ENCODE peak calls at places on chromosomes 7 and 10, in eight cellular contexts. Z, X, D, B, U, R, Q and G are unnamed samples.

GRCh38 chr7:114663502-114663901 is 248.9 kb downstream of the FOXP2 start:
- DNase-seq in Q (peak), R (no peak), Z (no peak), X (no peak), B (peak), D (peak), U (peak), G (no peak)

GRCh38 chr7:132836746-132837145 is 245.1 kb downstream of the CHCHD3 start:
- DNase-seq in Z (peak), R (no peak), U (peak), B (peak), Q (no peak), D (no peak), X (no peak), G (no peak)

GRCh38 chr7:95104739-95105138 is 197.3 kb downstream of the PPP1R9A start:
- DNase-seq in X (no peak), Z (no peak), B (no peak), D (no peak), U (no peak), Q (no peak), R (peak), G (no peak)

GRCh38 chr7:26567263-26567662 is 275.6 kb downstream of the SNX10 start:
- DNase-seq in U (no peak), B (no peak), Q (no peak), Z (no peak), R (no peak), X (no peak), D (no peak), G (no peak)

GRCh38 chr7:106064836-106065559 is 47.1 kb downstream of the SYPL1 start:
- DNase-seq in Z (peak), Q (no peak), X (peak), R (peak), U (peak), D (no peak), B (peak), G (peak)

GRCh38 chr10:70664702-70665195 is 7.6 kb upstream of the ADAMTS14 start:
- DNase-seq in U (peak), Z (peak), X (peak), D (no peak), Q (no peak), R (no peak), B (peak), G (peak)

GRCh38 chr7:73893342-73894101 is 32.6 kb downstream of the TMEM270 start:
- DNase-seq in R (no peak), D (no peak), Q (no peak), U (peak), Z (peak), X (no peak), B (peak), G (peak)

GRCh38 chr10:51235865-51236264 is 161.6 kb downstream of the PRKG1 start:
- DNase-seq in Q (no peak), R (no peak), U (no peak), X (no peak), Z (no peak), D (no peak), B (no peak), G (no peak)

GRCh38 chr10:77776487-77776886 is 138.9 kb upstream of the KCNMA1 start:
- DNase-seq in D (no peak), Z (no peak), B (no peak), U (no peak), Q (no peak), R (no peak), X (no peak), G (no peak)

GRCh38 chr10:3749597-3750351 is 35.2 kb downstream of the KLF6 start:
- DNase-seq in R (peak), U (peak), X (no peak), Z (peak), B (peak), D (no peak), Q (no peak), G (peak)

GRCh38 chr10:121112618-121113384 is 261.6 kb downstream of the WDR11 start:
- DNase-seq in R (no peak), X (no peak), D (no peak), U (no peak), Z (no peak), B (no peak), Q (no peak), G (no peak)

GRCh38 chr10:16779375-16779774 is 37.8 kb downstream of the RSU1 start:
- DNase-seq in D (peak), B (no peak), Q (no peak), X (no peak), Z (no peak), U (no peak), R (no peak), G (no peak)

GRCh38 chr10:15344876-15345285 is 26.2 kb downstream of the FAM171A1 start:
- DNase-seq in U (peak), R (no peak), X (no peak), B (peak), Q (no peak), Z (peak), D (peak), G (no peak)

GRCh38 chr7:42263971-42264370 is 27.0 kb upstream of the GLI3 start:
- DNase-seq in B (no peak), U (no peak), Q (no peak), D (no peak), X (no peak), R (peak), Z (no peak), G (no peak)

GRCh38 chr7:73518470-73518869 is 3.6 kb downstream of the BAZ1B start:
- DNase-seq in Z (no peak), D (no peak), X (no peak), R (no peak), U (no peak), B (no peak), Q (no peak), G (peak)

GRCh38 chr7:140349172-140349771 is 49.1 kb downstream of the SLC37A3 start:
- DNase-seq in D (peak), Q (no peak), B (peak), U (peak), Z (no peak), R (no peak), X (no peak), G (no peak)

GRCh38 chr10:22436893-22437619 is 91.8 kb downstream of the SPAG6 start:
- DNase-seq in U (peak), Q (peak), R (peak), X (peak), D (peak), Z (peak), B (peak), G (peak)

GRCh38 chr7:30710669-30711068 is 28.4 kb upstream of the CRHR2 start:
- DNase-seq in X (no peak), B (no peak), Z (no peak), D (no peak), U (no peak), R (no peak), Q (no peak), G (peak)

GRCh38 chr10:130215918-130216205 is 79.7 kb downstream of the GLRX3 start:
- DNase-seq in Q (no peak), D (no peak), U (no peak), Z (no peak), R (no peak), B (no peak), X (no peak), G (peak)

GRCh38 chr10:113397031-113397430 is 155.8 kb upstream of the HABP2 start:
- DNase-seq in X (no peak), U (no peak), Q (no peak), D (no peak), R (no peak), B (no peak), Z (no peak), G (no peak)

GRCh38 chr10:31390804-31391203 is 71.8 kb downstream of the ZEB1 start:
- DNase-seq in U (no peak), Q (no peak), R (no peak), D (no peak), Z (no peak), B (no peak), X (no peak), G (no peak)

GRCh38 chr10:33134011-33134751 is 176.2 kb upstream of the ITGB1 start:
- DNase-seq in U (peak), Q (no peak), Z (peak), B (peak), D (no peak), X (peak), R (peak), G (peak)

GRCh38 chr10:7302393-7303054 is 108.3 kb downstream of the SFMBT2 start:
- DNase-seq in D (peak), U (no peak), X (no peak), B (peak), Z (peak), Q (peak), R (no peak), G (no peak)

GRCh38 chr10:85612378-85612775 is 754.2 kb downstream of the GRID1 start:
- DNase-seq in R (no peak), Z (no peak), X (no peak), U (no peak), Q (no peak), D (no peak), B (no peak), G (peak)

GRCh38 chr10:1036341-1036791 is 10.7 kb upstream of the IDI2 start:
- DNase-seq in B (peak), Z (no peak), X (no peak), Q (no peak), R (peak), D (no peak), U (peak), G (no peak)

GRCh38 chr7:107387573-107388219 is 82.2 kb upstream of the GPR22 start:
- DNase-seq in Z (peak), X (peak), U (peak), D (no peak), R (no peak), B (peak), Q (no peak), G (no peak)

GRCh38 chr7:81845628-81846259 is 75.9 kb upstream of the HGF start:
- DNase-seq in R (no peak), Z (peak), D (no peak), X (no peak), B (peak), U (peak), Q (no peak), G (no peak)

GRCh38 chr10:16967866-16968721 is 150.9 kb upstream of the RSU1 start:
- DNase-seq in U (peak), Q (peak), R (no peak), X (no peak), Z (peak), D (no peak), B (peak), G (no peak)

GRCh38 chr10:130425881-130426435 is 289.8 kb downstream of the GLRX3 start:
- DNase-seq in Q (no peak), R (no peak), B (no peak), X (no peak), D (no peak), U (no peak), Z (no peak), G (no peak)

GRCh38 chr10:83896219-83896618 is 243.1 kb upstream of the GHITM start:
- DNase-seq in R (no peak), Q (no peak), B (no peak), D (no peak), U (no peak), X (no peak), Z (no peak), G (no peak)

GRCh38 chr7:66443946-66444345 is 184.7 kb upstream of the KCTD7 start:
- DNase-seq in B (no peak), U (peak), Z (no peak), X (no peak), R (no peak), Q (no peak), D (peak), G (no peak)

GRCh38 chr10:31490858-31491504 is 172.0 kb downstream of the ZEB1 start:
- DNase-seq in B (peak), Z (no peak), D (peak), X (no peak), R (no peak), Q (peak), U (peak), G (no peak)

GRCh38 chr10:3421537-3422257 is 249.1 kb upstream of the PITRM1 start:
- DNase-seq in D (no peak), U (no peak), R (no peak), B (no peak), Z (no peak), Q (no peak), X (no peak), G (no peak)

GRCh38 chr10:62231371-62231770 is 37.3 kb downstream of the RTKN2 start:
- DNase-seq in D (no peak), B (peak), Z (no peak), R (no peak), Q (no peak), X (peak), U (peak), G (no peak)

GRCh38 chr7:18590744-18591340 is 95.3 kb downstream of the HDAC9 start:
- DNase-seq in U (peak), X (peak), D (no peak), Z (peak), Q (peak), B (peak), R (no peak), G (no peak)

GRCh38 chr10:74754397-74754796 is 72.0 kb upstream of the KAT6B start:
- DNase-seq in R (no peak), X (no peak), U (no peak), Z (peak), Q (no peak), D (no peak), B (peak), G (peak)

GRCh38 chr10:18312385-18313145 is 172.3 kb downstream of the CACNB2 start:
- DNase-seq in Q (no peak), R (no peak), U (peak), Z (peak), D (peak), X (no peak), B (peak), G (no peak)

GRCh38 chr7:34108150-34108549 is 202.8 kb downstream of the BMPER start:
- DNase-seq in R (no peak), U (peak), B (peak), Z (peak), Q (no peak), X (no peak), D (no peak), G (no peak)

GRCh38 chr10:114398587-114399331 is 5.5 kb downstream of the AFAP1L2 start:
- DNase-seq in R (no peak), Z (no peak), B (no peak), U (no peak), X (no peak), D (no peak), Q (no peak), G (no peak)

GRCh38 chr10:114399576-114399975 is 4.7 kb downstream of the AFAP1L2 start:
- DNase-seq in B (no peak), Q (no peak), R (no peak), D (no peak), Z (no peak), X (no peak), U (no peak), G (no peak)

GRCh38 chr10:114402233-114402632 is 2.1 kb downstream of the AFAP1L2 start:
- DNase-seq in B (no peak), R (no peak), Q (no peak), D (no peak), X (no peak), U (no peak), Z (no peak), G (no peak)

GRCh38 chr10:114401195-114401741 is 3.0 kb downstream of the AFAP1L2 start:
- DNase-seq in B (peak), X (no peak), U (peak), Z (no peak), R (peak), D (no peak), Q (no peak), G (peak)

GRCh38 chr10:114400091-114400490 is 4.2 kb downstream of the AFAP1L2 start:
- DNase-seq in U (no peak), R (no peak), D (no peak), Q (no peak), B (no peak), X (no peak), Z (no peak), G (no peak)
- H3K4me3 ChIP-seq in U (no peak), R (no peak), D (no peak), Q (no peak), B (no peak), X (no peak), Z (no peak), G (no peak)

GRCh38 chr10:102400061-102400460 is 4.6 kb downstream of the NFKB2 start:
- DNase-seq in U (no peak), X (no peak), D (no peak), Z (no peak), Q (no peak), R (no peak), B (no peak), G (no peak)
- H3K4me3 ChIP-seq in U (no peak), X (no peak), D (no peak), Z (peak), Q (no peak), R (no peak), B (no peak), G (no peak)

GRCh38 chr7:5539013-5539411 is 115.4 kb upstream of the TNRC18 start:
- DNase-seq in X (no peak), Q (no peak), B (no peak), U (no peak), Z (no peak), D (no peak), R (no peak), G (no peak)
- H3K4me3 ChIP-seq in X (no peak), Q (no peak), B (no peak), U (no peak), Z (no peak), D (no peak), R (no peak), G (no peak)

GRCh38 chr10:49290607-49291006 is 8.4 kb upstream of the C10orf71 start:
- DNase-seq in Z (no peak), B (no peak), X (no peak), R (no peak), U (no peak), Q (no peak), D (no peak), G (peak)

GRCh38 chr10:49293208-49293603 is 5.8 kb upstream of the C10orf71 start:
- DNase-seq in D (no peak), Z (no peak), B (no peak), U (no peak), R (no peak), Q (no peak), X (no peak), G (no peak)

GRCh38 chr10:49295297-49295696 is 3.7 kb upstream of the C10orf71 start:
- DNase-seq in Q (no peak), D (no peak), U (no peak), Z (no peak), X (no peak), R (no peak), B (no peak), G (no peak)

GRCh38 chr10:49290131-49290530 is 8.8 kb upstream of the C10orf71 start:
- DNase-seq in B (no peak), U (no peak), X (no peak), D (no peak), Z (no peak), Q (no peak), R (no peak), G (no peak)

DNA sequence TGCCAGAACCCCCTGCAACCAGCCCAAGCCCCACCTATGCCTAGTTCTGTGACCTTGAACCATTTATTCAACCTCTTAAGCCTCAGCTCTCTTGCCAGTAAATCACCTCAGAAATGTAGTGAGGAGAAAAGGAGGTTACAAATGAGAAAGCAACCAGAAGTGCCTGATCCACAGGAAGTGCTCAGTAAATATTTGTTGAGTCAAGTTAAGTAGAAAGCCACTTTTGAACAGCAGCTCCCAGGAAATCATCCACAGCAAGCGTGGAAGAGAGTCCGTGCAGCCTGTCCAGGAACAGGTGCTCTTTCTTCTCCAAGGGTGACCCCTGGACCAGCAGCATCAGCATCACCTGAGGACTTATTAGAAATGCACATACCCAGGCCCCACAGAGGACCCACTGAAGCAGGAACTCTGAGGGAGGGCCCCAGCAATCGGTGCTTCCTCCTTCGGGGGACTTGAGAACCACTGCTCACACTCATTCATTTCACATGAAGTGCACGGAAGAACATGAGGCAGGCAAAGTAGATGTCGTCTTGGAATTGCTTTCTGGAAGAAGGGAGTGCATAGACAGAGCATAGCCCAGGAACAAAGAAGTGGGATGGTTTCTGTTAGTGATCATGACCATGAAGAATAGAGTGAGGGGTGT is 6.3 kb upstream of the C10orf71 start:
- DNase-seq in X (no peak), R (no peak), D (no peak), Q (no peak), B (no peak), U (no peak), Z (no peak), G (no peak)
- H3K4me3 ChIP-seq in X (no peak), R (no peak), D (no peak), Q (no peak), B (no peak), U (no peak), Z (no peak), G (no peak)

GRCh38 chr7:6505685-6506559 is 45.3 kb downstream of the GRID2IP start:
- DNase-seq in B (no peak), Q (no peak), D (no peak), Z (no peak), R (no peak), U (no peak), X (no peak), G (no peak)

GRCh38 chr7:6497994-6498393 is 50.2 kb upstream of the DAGLB start:
- DNase-seq in D (no peak), U (no peak), R (no peak), Z (no peak), B (no peak), Q (no peak), X (no peak), G (no peak)

GRCh38 chr7:6501586-6502564 is 49.4 kb downstream of the GRID2IP start:
- DNase-seq in B (no peak), Z (no peak), U (no peak), D (no peak), X (no peak), R (no peak), Q (no peak), G (no peak)

GRCh38 chr7:6500691-6501090 is 50.6 kb downstream of the GRID2IP start:
- DNase-seq in D (no peak), Z (no peak), Q (no peak), X (no peak), B (no peak), U (no peak), R (no peak), G (no peak)

GRCh38 chr7:6502886-6503285 is 48.4 kb downstream of the GRID2IP start:
- DNase-seq in R (no peak), Z (no peak), X (no peak), U (no peak), Q (no peak), D (no peak), B (no peak), G (no peak)
- H3K4me3 ChIP-seq in R (peak), Z (no peak), X (no peak), U (no peak), Q (no peak), D (peak), B (no peak), G (no peak)

DNA sequence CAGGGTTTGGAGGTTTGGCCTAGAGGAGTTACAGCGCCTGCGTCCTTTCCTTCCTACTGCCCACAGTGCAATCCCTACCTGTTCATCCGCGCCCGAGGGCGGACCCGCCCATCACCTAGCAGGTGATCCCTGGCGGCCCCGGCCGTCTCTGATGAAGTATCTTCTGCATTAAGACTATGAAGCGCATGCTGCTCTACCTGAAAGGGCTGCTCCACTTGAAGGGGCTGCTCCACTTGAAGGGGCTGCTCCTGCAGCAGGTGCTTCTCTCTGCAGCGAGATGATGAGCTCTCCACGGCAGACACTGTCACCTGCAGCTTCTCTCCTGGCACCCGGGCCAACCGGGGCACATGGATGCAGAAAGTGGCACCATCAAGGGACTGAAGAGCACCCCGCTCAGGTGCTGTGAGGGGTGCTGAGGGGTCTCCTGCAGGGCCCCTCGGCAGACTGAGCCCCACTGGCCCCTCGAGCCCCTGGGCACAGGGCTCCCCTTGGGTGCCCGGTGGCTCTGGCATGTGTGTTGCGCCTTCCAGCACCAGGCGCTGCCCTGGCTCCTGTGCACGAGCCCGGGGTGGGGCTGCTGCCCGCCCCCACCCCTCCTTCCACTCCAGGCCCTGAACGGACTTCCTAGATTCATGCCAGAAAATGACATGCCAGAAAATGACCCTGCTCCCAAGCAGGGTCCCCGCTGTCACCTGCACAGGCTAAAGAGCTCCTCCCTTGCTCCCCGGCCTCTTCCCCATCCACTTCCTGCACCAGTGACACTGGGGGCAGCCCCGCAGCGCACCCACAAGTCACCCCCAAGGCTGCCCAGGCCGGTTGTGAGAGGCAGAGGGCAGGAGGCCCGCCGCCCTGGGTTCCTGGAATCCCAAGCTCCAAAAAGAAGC is 29.4 kb downstream of the WDR86 start:
- DNase-seq in Z (no peak), U (no peak), B (no peak), R (no peak), D (no peak), Q (no peak), X (no peak), G (no peak)
- H3K4me3 ChIP-seq in Z (no peak), U (no peak), B (no peak), R (no peak), D (no peak), Q (no peak), X (no peak), G (no peak)

GRCh38 chr7:137932881-137933269 is 69.0 kb downstream of the CREB3L2 start:
- DNase-seq in U (peak), Q (no peak), R (peak), X (no peak), D (no peak), Z (no peak), B (peak), G (no peak)
- H3K4me3 ChIP-seq in U (no peak), Q (no peak), R (no peak), X (no peak), D (no peak), Z (no peak), B (no peak), G (no peak)